ENCODE peak calls at places on chromosome 2, in nine cellular contexts. A, F, H, N, L, Q, T, O and R are unnamed samples.

GRCh38 chr2:112216158-112216557 is 38.7 kb downstream of the ZC3H8 start:
- DNase-seq in N (no peak), Q (no peak), F (peak), O (no peak), H (no peak), T (peak), A (no peak), L (no peak), R (no peak)

GRCh38 chr2:62306751-62307468 is 111.0 kb downstream of the B3GNT2 start:
- DNase-seq in A (peak), T (peak), O (no peak), L (no peak), F (no peak), H (peak), N (peak), Q (peak), R (no peak)

GRCh38 chr2:178514664-178515063 is 34.4 kb downstream of the PLEKHA3 start:
- DNase-seq in H (peak), O (no peak), A (no peak), Q (no peak), L (no peak), T (peak), F (peak), N (no peak), R (no peak)

GRCh38 chr2:100862081-100862480 is 42.1 kb downstream of the NPAS2 start:
- DNase-seq in F (peak), L (no peak), A (no peak), O (no peak), T (no peak), Q (no peak), N (no peak), H (no peak), R (no peak)

GRCh38 chr2:37766087-37766486 is 94.6 kb upstream of the CDC42EP3 start:
- DNase-seq in L (no peak), O (no peak), A (no peak), Q (no peak), F (peak), T (peak), H (peak), N (no peak), R (no peak)

GRCh38 chr2:109374548-109375130 is 239.1 kb downstream of the SEPTIN10 start:
- DNase-seq in H (no peak), O (no peak), A (no peak), Q (peak), F (no peak), L (no peak), T (no peak), N (no peak), R (no peak)

GRCh38 chr2:227871375-227871788 is at the start of gene DAW1:
- DNase-seq in F (peak), A (no peak), Q (no peak), N (no peak), L (peak), H (peak), O (peak), T (peak), R (peak)

GRCh38 chr2:66872056-66872821 is 437.3 kb downstream of the MEIS1 start:
- DNase-seq in T (peak), A (no peak), O (no peak), N (no peak), H (peak), F (peak), L (no peak), Q (no peak), R (no peak)